ENCODE peak calls at places on chromosomes 2 and 18, in eight cellular contexts. J, U, P, V, C, N, O and B are unnamed samples.

GRCh38 chr18:74468547-74469014 is 11.5 kb upstream of the DIPK1C start:
- DNase-seq in J (no peak), V (no peak), O (no peak), P (no peak), U (no peak), N (no peak), C (no peak), B (no peak)

GRCh38 chr2:144137705-144138428 is 382.1 kb downstream of the ZEB2 start:
- DNase-seq in N (no peak), O (no peak), P (no peak), V (peak; percentile 10), U (no peak), J (no peak), C (no peak), B (no peak)

GRCh38 chr2:3633089-3633981 is 24.7 kb upstream of the ALLC start:
- DNase-seq in N (no peak), P (no peak), O (peak; percentile 25), C (no peak), V (no peak), U (peak; percentile 72), J (peak; percentile 73), B (no peak)

GRCh38 chr2:88032070-88032702 is 15.8 kb upstream of the RNU2-63P start:
- DNase-seq in P (no peak), C (no peak), J (no peak), U (no peak), V (no peak), O (no peak), N (no peak), B (no peak)

GRCh38 chr2:128654404-128654803 is 335.7 kb upstream of the HS6ST1 start:
- DNase-seq in V (no peak), N (no peak), J (peak; percentile 43), C (no peak), U (no peak), P (peak; percentile 40), O (peak; percentile 63), B (no peak)

GRCh38 chr2:177289824-177290632 is 25.5 kb upstream of the NFE2L2 start:
- DNase-seq in P (peak; percentile 70), U (no peak), V (no peak), N (peak; percentile 48), J (no peak), C (no peak), O (no peak), B (no peak)

GRCh38 chr2:198930170-198930569 is 527.6 kb downstream of the SATB2 start:
- DNase-seq in N (no peak), J (no peak), C (no peak), O (no peak), U (no peak), V (no peak), P (no peak), B (no peak)

GRCh38 chr2:36438454-36438977 is 82.9 kb downstream of the CRIM1 start:
- DNase-seq in J (no peak), U (no peak), P (no peak), N (no peak), C (no peak), O (no peak), V (peak; percentile 94), B (no peak)

GRCh38 chr2:161414385-161415040 is 1.6 kb upstream of the TBR1 start:
- DNase-seq in U (no peak), J (no peak), P (no peak), N (no peak), C (peak; percentile 70), V (no peak), O (peak; percentile 40), B (peak; percentile 57)

GRCh38 chr2:236600158-236600557 is 30.5 kb downstream of the ACKR3 start:
- DNase-seq in C (peak; percentile 1), V (no peak), J (no peak), O (no peak), N (no peak), U (no peak), P (no peak), B (no peak)

GRCh38 chr2:8876628-8877027 is 39.2 kb upstream of the KIDINS220 start:
- DNase-seq in U (no peak), O (no peak), P (no peak), N (no peak), V (no peak), J (no peak), C (no peak), B (no peak)

GRCh38 chr2:240632291-240632670 is 7.0 kb downstream of the GPR35 start:
- DNase-seq in C (no peak), O (no peak), N (no peak), P (no peak), J (peak; percentile 81), V (no peak), U (peak; percentile 61), B (no peak)

GRCh38 chr2:100242416-100242815 is 79.9 kb downstream of the LONRF2 start:
- DNase-seq in P (peak; percentile 22), C (no peak), U (peak; percentile 59), O (no peak), N (peak; percentile 66), J (peak; percentile 74), V (no peak), B (no peak)

GRCh38 chr2:34105015-34105767 is 506.1 kb upstream of the FAM98A start:
- DNase-seq in C (no peak), V (peak; percentile 35), N (no peak), U (no peak), O (no peak), J (no peak), P (no peak), B (no peak)

GRCh38 chr18:45316127-45316526 is 299.1 kb upstream of the SLC14A2 start:
- DNase-seq in C (no peak), P (no peak), V (no peak), O (no peak), J (no peak), U (no peak), N (no peak), B (no peak)

GRCh38 chr18:46734981-46735380 is 21.9 kb downstream of the ST8SIA5 start:
- DNase-seq in V (no peak), C (no peak), N (no peak), P (no peak), J (peak; percentile 46), U (peak; percentile 21), O (no peak), B (no peak)

GRCh38 chr18:2662990-2663389 is 7.5 kb downstream of the SMCHD1 start:
- DNase-seq in O (no peak), N (no peak), U (no peak), P (no peak), J (no peak), V (no peak), C (no peak), B (no peak)

DNA sequence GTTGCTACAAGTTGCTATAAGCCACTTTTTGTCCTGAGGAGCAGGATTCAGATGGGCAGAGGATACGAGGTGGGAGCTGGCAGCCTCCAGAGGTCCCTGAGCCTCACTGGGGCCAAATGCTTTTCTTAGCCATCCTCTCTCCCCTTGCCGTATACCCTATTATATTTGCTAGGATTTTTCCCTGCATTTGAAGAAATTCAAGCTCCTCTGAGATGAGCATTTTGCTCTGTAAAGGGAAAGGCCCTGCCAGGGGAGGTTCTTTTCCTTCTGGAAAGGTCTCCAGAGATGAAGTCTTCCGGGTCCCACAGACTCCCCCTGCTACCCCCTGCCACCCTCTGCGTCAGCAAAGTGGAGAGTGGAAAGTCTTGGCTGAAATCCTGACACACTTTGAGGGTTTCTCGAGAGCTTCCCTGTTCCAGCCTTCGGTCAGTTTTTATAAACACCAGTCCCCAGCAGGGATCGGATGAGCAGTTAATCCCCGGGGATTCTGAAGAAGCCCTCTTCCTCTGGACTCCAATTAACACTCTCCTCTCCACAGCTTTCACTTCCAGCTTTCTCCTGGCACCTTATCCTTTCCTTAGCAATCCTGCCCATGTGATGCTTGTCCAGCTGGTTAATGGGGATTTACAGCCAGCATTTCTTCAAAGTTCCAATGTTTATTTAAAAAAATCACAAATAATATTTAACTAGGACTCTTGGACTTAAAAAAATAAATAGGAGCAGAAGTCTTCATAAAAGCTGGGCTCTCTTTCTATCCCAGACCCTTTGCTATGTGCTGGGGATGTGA is 13.1 kb downstream of the CYRIA start:
- DNase-seq in J (peak; percentile 52), V (no peak), U (no peak), P (no peak), N (no peak), C (no peak), O (peak; percentile 61), B (no peak)
- H3K4me3 ChIP-seq in J (no peak overlapping the region), V (no peak overlapping the region), U (no peak overlapping the region), P (no peak overlapping the region), N (no peak overlapping the region), C (no peak overlapping the region), O (no peak overlapping the region), B (no peak overlapping the region)

GRCh38 chr2:170715932-170716777 is 1.0 kb downstream of the SP5 start:
- DNase-seq in O (peak; percentile 35), V (no peak), P (no peak), C (no peak), J (no peak), U (no peak), N (no peak), B (no peak)
- H3K4me3 ChIP-seq in O (peak overlapping the region; percentile 42), V (no peak overlapping the region), P (no peak overlapping the region), C (peak overlapping the region; percentile 51), J (peak overlapping the region; percentile 7), U (peak overlapping the region; percentile 60), N (no peak overlapping the region), B (peak overlapping the region; percentile 66)

DNA sequence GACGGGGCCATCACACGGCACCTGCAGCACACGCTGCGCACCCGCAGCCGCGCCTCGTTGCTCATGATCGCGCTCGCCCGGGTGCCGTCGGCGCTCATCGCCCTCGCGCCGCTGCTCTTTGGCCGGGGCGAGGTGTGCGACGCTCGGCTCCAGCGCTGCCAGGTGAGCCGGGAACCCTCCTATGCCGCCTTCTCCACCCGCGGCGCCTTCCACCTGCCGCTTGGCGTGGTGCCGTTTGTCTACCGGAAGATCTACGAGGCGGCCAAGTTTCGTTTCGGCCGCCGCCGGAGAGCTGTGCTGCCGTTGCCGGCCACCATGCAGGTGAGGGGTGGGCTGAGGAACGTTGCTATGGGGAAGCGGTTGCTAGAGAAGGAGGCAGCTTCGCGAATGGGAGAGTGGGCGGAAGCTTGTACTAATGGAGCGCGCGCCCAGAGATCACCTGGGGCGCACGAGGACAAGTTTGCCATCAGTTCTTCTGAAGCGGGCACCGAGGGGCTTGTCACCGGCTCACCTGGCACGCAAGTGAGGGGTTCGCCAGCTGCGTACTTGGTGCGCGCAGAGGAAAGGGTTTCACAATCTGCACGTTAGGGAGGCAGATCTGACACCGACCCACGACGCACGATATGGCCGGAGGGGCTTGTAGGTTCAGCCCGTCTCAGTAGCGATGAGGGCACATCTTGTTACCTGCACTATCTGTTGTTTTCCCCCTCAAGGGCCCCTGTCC is 45.6 kb downstream of the DDX18 start:
- DNase-seq in U (no peak), N (no peak), C (no peak), P (no peak), O (no peak), V (no peak), J (no peak), B (no peak)
- H3K4me3 ChIP-seq in U (peak overlapping the region; percentile 43), N (no peak overlapping the region), C (no peak overlapping the region), P (no peak overlapping the region), O (no peak overlapping the region), V (peak overlapping the region; percentile 33), J (no peak overlapping the region), B (no peak overlapping the region)

DNA sequence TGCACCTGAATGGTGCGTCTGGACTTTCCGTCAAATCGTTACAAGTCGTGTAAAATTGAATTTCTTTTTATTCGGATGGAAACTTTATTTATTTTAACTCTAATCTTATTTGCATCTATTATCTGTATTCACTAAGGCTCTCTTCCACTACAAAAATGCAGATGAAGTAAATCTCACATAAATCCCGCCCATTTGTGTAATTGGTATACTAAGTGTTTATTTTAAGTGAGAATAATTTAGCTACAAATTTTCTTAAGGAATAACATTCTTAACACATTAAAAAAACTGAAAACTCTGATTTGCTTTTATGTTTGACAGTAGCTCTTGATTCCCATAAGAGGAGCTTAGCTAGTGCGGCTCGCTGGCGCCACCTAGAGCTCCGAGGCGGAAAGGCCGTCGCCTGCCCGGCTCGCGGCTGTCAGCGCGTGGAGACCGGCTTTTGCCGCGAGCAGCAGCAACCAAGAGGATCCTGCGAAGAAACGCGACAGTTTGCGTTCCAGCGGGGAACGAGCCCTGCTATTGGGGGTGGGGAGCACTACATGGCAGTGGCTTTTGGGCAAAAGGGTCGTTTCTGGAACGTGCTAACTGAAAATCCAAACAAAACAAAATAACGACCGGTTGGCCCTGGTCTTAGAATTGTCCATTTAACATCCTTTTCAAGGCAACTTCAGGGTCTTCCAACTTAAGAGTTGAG is 6.7 kb downstream of the SP9 start:
- DNase-seq in C (peak; percentile 94), N (peak; percentile 90), V (peak; percentile 37), O (peak; percentile 89), J (peak; percentile 97), U (peak; percentile 92), P (peak; percentile 90), B (peak; percentile 81)
- H3K4me3 ChIP-seq in C (no peak overlapping the region), N (no peak overlapping the region), V (peak overlapping the region; percentile 30), O (no peak overlapping the region), J (no peak overlapping the region), U (peak overlapping the region; percentile 37), P (no peak overlapping the region), B (peak overlapping the region; percentile 15)